ENCODE peak calls at places on chromosomes 13 and 19, in nine cellular contexts. E, B, I, W, L, A, P, Z and Q are unnamed samples.

GRCh38 chr19:48480476-48481190 is 11.5 kb downstream of the CYTH2 start:
- DNase-seq in E (no peak), B (peak; percentile 71), I (peak; percentile 48), W (peak; percentile 82), L (no peak), A (no peak), P (no peak), Z (no peak), Q (peak; percentile 48)

GRCh38 chr19:4197228-4197624 is 14.7 kb downstream of the ANKRD24 start:
- DNase-seq in E (no peak), B (no peak), I (no peak), W (no peak), L (no peak), A (no peak), P (no peak), Z (no peak), Q (no peak)

GRCh38 chr13:109383683-109384082 is 402.7 kb downstream of the IRS2 start:
- DNase-seq in E (peak; percentile 88), B (no peak), I (peak; percentile 55), W (peak; percentile 74), L (no peak), A (no peak), P (peak; percentile 90), Z (peak; percentile 95), Q (no peak)

GRCh38 chr13:42803563-42804212 is 22.3 kb downstream of the FAM216B start:
- DNase-seq in E (no peak), B (no peak), I (peak; percentile 67), W (peak; percentile 53), L (no peak), A (no peak), P (no peak), Z (no peak), Q (no peak)

GRCh38 chr13:60572855-60573254 is 175.8 kb downstream of the TDRD3 start:
- DNase-seq in E (no peak), B (peak; percentile 54), I (no peak), W (no peak), L (peak; percentile 30), A (no peak), P (no peak), Z (no peak), Q (peak; percentile 46)

GRCh38 chr13:85333511-85333910 is 465.7 kb downstream of the SLITRK6 start:
- DNase-seq in E (no peak), B (peak; percentile 2), I (no peak), W (no peak), L (no peak), A (no peak), P (no peak), Z (no peak), Q (peak; percentile 55)

GRCh38 chr19:11766597-11767591 is at the start of gene ZNF441:
- DNase-seq in E (peak; percentile 85), B (peak; percentile 99), I (peak; percentile 93), W (peak; percentile 98), L (peak; percentile 97), A (peak; percentile 79), P (peak; percentile 92), Z (peak; percentile 87), Q (peak; percentile 94)

GRCh38 chr19:1239796-1240737 is 1.5 kb upstream of the ATP5F1D start:
- DNase-seq in E (peak; percentile 76), B (peak; percentile 94), I (peak; percentile 91), W (peak; percentile 97), L (peak; percentile 97), A (peak; percentile 82), P (peak; percentile 70), Z (peak; percentile 43), Q (peak; percentile 96)

GRCh38 chr13:31110617-31111016 is 51.1 kb downstream of the HSPH1 start:
- DNase-seq in E (no peak), B (no peak), I (no peak), W (no peak), L (no peak), A (no peak), P (no peak), Z (no peak), Q (no peak)

GRCh38 chr13:31107109-31107508 is 54.6 kb downstream of the HSPH1 start:
- DNase-seq in E (no peak), B (no peak), I (no peak), W (no peak), L (no peak), A (no peak), P (no peak), Z (no peak), Q (no peak)

GRCh38 chr13:31110169-31110568 is 51.5 kb downstream of the HSPH1 start:
- DNase-seq in E (no peak), B (no peak), I (no peak), W (no peak), L (no peak), A (no peak), P (no peak), Z (no peak), Q (no peak)

GRCh38 chr13:31114641-31115040 is 47.1 kb downstream of the HSPH1 start:
- DNase-seq in E (no peak), B (no peak), I (no peak), W (no peak), L (no peak), A (no peak), P (no peak), Z (no peak), Q (no peak)

GRCh38 chr13:31111136-31111535 is 50.6 kb downstream of the HSPH1 start:
- DNase-seq in E (peak; percentile 57), B (no peak), I (no peak), W (peak; percentile 21), L (no peak), A (no peak), P (peak; percentile 35), Z (no peak), Q (no peak)
- H3K27ac ChIP-seq in E (no peak overlapping the region), B (no peak overlapping the region), I (no peak overlapping the region), W (no peak overlapping the region), L (no peak overlapping the region), A (no peak overlapping the region), P (no peak overlapping the region), Z (no peak overlapping the region), Q (no peak overlapping the region)

GRCh38 chr19:2358548-2359173 is 1.4 kb upstream of the TMPRSS9 start:
- DNase-seq in E (no peak), B (no peak), I (no peak), W (no peak), L (no peak), A (no peak), P (no peak), Z (no peak), Q (no peak)

GRCh38 chr19:2362039-2362969 is 2.2 kb downstream of the TMPRSS9 start:
- DNase-seq in E (no peak), B (no peak), I (no peak), W (no peak), L (no peak), A (no peak), P (no peak), Z (no peak), Q (no peak)

GRCh38 chr19:2360876-2361232 is 789 bp downstream of the TMPRSS9 start:
- DNase-seq in E (no peak), B (no peak), I (no peak), W (no peak), L (no peak), A (no peak), P (no peak), Z (no peak), Q (no peak)

GRCh38 chr19:2361259-2362038 is 1.4 kb downstream of the TMPRSS9 start:
- DNase-seq in E (no peak), B (no peak), I (no peak), W (peak; percentile 26), L (no peak), A (no peak), P (no peak), Z (no peak), Q (no peak)

DNA sequence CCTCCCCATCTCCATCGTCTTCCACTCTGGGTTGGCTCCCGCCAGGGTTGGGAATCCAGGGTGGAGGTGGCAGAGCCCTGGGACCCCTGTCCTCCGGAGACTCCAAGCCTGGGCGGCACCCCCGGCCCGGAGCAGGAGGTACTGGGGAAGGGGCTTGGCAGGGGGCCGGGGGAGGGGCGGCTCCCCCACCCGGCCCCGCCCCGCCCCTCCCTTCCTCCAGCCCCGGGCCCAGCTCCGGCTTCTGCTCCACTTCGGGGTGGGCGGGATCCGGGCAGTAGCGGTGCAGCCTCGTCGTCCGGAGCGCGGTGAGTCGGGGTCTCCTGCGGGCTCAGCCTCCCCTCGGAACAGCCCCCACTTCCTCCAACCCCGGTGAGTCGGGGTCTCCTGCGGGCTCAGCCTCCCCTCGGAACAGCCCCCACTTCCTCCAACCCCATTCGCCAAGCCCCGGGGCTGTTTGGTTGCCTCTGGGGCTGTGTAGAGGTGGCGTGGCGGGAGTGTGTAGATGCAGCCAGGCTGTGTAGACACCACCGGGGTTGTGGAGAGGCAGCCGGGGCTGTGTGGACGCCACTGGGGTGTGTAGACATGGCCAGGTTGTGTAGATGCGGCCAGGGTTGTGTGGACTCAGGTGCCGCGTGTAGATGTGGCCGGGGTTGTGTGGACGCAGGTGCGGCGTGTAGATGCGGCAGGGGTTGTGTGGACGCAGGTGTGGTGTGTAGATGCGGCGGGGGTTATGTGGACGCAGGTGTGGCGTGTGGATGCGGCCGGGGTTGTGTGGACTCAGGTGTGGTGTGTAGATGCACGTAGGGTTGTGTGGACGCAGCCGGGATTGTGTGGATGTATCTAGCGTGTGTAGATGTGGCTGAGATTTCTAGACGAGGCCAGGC is at the start of gene TMPRSS9:
- DNase-seq in E (no peak), B (no peak), I (no peak), W (no peak), L (peak; percentile 32), A (no peak), P (no peak), Z (no peak), Q (no peak)
- TF ChIP-seq EZH2 in E (no peak), B (no peak), I (no peak), W (no peak), L (peak; percentile 22), A (no peak), P (no peak), Z (no peak), Q (no peak)

GRCh38 chr19:42291437-42291815 is 10.5 kb upstream of the PRR19 start:
- DNase-seq in E (no peak), B (peak; percentile 61), I (no peak), W (no peak), L (no peak), A (no peak), P (no peak), Z (no peak), Q (no peak)
- H3K27ac ChIP-seq in E (no peak overlapping the region), B (no peak overlapping the region), I (no peak overlapping the region), W (no peak overlapping the region), L (peak overlapping the region; percentile 13), A (peak overlapping the region; percentile 35), P (no peak overlapping the region), Z (no peak overlapping the region), Q (no peak overlapping the region)

DNA sequence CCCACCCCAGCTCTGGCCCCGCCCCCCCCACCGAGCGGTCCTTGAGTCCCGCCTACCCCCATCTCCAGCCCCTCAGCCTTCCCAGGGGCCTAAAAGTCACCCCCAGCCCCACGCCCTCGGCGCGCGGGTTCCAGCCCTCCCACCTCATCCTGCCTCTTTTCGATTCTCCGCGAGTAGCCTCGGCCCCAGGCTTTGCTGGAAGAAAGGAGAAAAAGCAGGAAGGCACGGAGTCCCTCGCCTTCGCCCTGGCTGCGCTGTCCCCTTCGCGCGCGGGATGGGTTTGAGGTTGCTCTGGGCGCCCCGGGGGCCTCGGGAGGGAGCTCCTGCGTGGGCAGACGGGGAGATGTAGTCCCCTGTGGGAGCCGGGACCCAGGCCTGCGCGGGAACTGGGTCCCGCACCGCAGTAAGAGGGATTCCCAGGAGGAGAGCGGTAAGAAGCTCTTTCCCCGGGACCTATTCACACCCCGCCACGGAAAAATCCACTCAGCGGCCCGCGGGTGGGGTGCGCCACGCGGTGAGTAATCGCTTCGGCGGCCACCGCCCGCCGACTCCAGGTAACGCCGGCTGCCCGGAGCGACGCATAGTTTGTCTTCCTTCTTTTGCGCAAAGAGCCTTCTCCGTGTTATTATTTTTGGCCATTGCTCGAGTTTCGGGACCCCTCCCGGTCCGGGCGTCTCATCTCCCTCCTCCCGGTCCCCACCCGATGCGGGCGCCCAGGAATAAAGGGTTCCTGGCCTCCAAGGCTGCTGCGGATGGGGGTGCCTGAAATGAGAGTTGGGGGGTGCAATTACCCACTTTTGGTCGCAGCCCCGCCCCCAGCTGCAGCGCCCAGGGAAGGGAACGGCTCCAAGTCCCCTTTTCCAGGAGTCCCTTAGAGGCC is 863 bp upstream of the CRLF1 start:
- DNase-seq in E (no peak), B (peak; percentile 65), I (no peak), W (peak; percentile 32), L (peak; percentile 59), A (no peak), P (no peak), Z (no peak), Q (peak; percentile 71)
- TF ChIP-seq EZH2 in E (peak; percentile 90), B (peak; percentile 89), I (peak; percentile 93), W (no peak), L (peak; percentile 100), A (no peak), P (peak; percentile 21), Z (peak; percentile 84), Q (no peak)